ENCODE peak calls at places on chromosomes 11 and 22, in four cellular contexts. I, E, W and C are unnamed samples.
A peak's percentile ranks its signal among the peaks of the same experiment; 100 is the strongest.

GRCh38 chr11:75469785-75470405 is 36.9 kb upstream of the KLHL35 start:
- DNase-seq in W (no peak), I (no peak), E (no peak), C (no peak)

GRCh38 chr11:133835258-133836075 is 9.8 kb downstream of the SPATA19 start:
- DNase-seq in W (peak; percentile 41), I (no peak), E (peak; percentile 63), C (peak; percentile 81)

GRCh38 chr11:3781423-3781822 is 15.9 kb downstream of the NUP98 start:
- DNase-seq in E (peak; percentile 54), I (no peak), W (no peak), C (no peak)

GRCh38 chr22:29263791-29264216 is 4.0 kb downstream of the RHBDD3 start:
- DNase-seq in W (no peak), I (no peak), E (no peak), C (no peak)

GRCh38 chr22:38717244-38717643 is 11.5 kb downstream of the GTPBP1 start:
- DNase-seq in I (no peak), W (no peak), E (no peak), C (no peak)

GRCh38 chr22:20435436-20436308 is 2.0 kb downstream of the SCARF2 start:
- DNase-seq in E (no peak), I (no peak), W (no peak), C (no peak)

GRCh38 chr11:10894666-10895065 is 36.8 kb upstream of the ZBED5 start:
- DNase-seq in I (no peak), W (no peak), E (no peak), C (no peak)

GRCh38 chr11:68038718-68039525 is at the start of gene TCIRG1:
- DNase-seq in E (peak; percentile 80), I (peak; percentile 87), W (no peak), C (peak; percentile 93)

GRCh38 chr11:83033972-83034672 is 37.6 kb downstream of the RAB30 start:
- DNase-seq in E (peak; percentile 95), W (no peak), I (peak; percentile 54), C (no peak)

GRCh38 chr11:17707833-17708232 is 11.5 kb upstream of the MYOD1 start:
- DNase-seq in W (no peak), I (no peak), E (no peak), C (no peak)

DNA sequence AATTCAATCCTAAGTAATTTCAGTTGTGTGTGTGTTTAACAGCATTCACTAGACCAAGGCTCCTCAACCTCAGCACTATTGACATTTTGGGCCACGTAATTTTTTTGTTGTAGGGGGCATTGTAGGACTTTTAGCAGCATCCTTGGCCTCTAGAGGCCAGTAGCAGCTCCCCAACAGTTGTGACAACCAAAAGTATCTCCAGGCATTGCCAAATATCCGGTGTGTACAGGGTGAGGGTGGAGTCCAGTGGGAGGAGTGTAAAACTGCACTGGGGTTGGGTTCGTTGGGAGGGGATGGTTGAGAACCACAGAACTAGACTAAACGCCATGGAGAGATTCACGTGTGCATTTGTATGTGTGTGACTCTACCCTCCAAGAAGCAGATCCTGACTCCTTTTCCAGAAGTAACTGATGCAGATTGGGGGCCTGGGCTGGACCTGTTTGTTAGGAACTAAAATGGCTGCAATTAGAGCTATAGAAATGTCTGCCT is 5.9 kb upstream of the PHF21A start:
- DNase-seq in E (peak; percentile 74), W (no peak), I (no peak), C (peak; percentile 68)
- TF ChIP-seq CTCF in E (peak; percentile 65), W (peak; percentile 59), I (no peak), C (peak; percentile 35)

GRCh38 chr11:119100960-119101349 is 698 bp downstream of the DPAGT1 start:
- DNase-seq in E (no peak), I (no peak), W (no peak), C (no peak)

GRCh38 chr11:119099707-119100106 is 1.9 kb downstream of the DPAGT1 start:
- DNase-seq in I (no peak), E (no peak), W (no peak), C (no peak)

GRCh38 chr11:119101367-119101758 is 290 bp downstream of the DPAGT1 start:
- DNase-seq in W (no peak), E (peak; percentile 21), I (no peak), C (peak; percentile 25)

GRCh38 chr11:119101759-119102423 is at the start of gene DPAGT1:
- DNase-seq in E (peak; percentile 97), W (peak; percentile 94), I (peak; percentile 95), C (peak; percentile 83)

DNA sequence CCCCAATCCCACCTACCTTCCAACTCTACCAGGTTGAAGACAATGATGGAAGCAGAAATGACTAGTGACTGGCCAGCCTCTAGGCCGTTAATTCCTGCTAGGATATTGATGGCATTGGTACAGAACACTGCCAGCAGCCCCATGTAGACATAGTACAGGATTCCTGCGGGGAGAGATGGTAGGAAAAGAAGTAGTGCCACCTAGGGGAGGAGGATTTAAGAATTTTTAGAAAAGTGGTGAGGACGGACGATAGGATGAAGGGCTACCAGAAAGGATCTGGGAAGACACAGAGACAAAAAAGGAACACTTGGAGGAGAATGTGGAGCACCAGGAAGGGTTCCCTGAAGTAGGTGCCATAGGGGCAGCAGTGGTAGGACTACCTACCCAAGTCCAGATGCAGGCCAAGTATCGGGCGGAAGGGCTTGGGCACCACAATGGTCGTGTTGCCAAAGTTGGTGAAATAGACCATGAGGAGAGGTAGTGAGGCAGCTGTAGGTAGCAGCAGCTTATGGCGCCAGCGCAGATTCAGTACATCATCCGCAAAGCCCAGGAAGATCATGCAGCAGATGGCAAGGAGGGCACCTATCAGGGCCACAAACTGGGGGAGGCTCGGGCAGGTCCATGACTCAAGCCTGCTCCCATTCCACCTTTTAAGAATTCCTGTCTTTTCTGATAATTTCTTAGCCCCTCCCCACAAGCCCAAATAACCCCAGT is 1.2 kb downstream of the DPAGT1 start:
- DNase-seq in I (no peak), E (peak; percentile 65), W (peak; percentile 51), C (no peak)
- TF ChIP-seq CTCF in I (no peak), E (peak; percentile 51), W (peak; percentile 88), C (peak; percentile 15)

DNA sequence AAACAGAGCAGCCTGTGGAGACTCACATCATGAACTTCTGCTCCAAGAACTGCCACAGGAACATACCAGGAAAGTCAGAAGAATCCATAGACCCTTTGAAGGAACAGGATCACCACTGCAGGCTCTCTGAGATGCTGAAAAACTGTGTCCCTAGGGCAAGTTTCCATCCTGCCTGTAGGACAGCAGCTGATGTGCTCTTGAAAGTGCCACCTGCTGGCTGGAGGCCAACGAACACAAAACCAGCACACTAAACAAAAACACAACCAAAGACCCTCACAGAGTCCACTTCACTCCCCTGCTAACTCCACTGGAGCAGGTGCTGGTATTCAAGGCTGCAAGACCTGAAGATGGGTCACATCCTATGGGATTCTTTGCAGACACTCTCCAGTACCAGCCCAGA is 12.0 kb upstream of the NXPE1 start:
- DNase-seq in I (no peak), W (no peak), E (no peak), C (no peak)
- TF ChIP-seq CTCF in I (no peak), W (no peak), E (no peak), C (no peak)

DNA sequence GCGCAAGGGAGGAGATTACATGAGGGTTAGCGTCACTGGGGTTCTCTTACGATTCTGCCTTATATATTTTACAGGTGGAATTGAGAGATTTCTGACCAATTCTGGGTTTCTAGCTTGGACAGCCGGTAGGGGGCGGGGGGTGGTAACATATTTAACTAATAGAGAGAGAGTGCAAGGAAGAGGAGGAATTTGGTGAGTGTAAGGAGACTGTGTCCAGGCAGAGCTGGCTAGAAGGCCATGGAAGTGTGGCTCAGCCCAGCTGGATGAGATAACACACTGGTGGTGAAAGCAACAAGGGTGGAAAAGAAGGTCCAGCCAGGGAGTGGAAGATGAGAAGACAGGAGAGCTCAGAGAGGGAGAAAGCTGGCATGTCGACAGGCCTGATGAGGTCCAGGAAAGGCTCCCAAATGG is 56.5 kb downstream of the ST3GAL4 start:
- DNase-seq in W (no peak), I (no peak), E (no peak), C (no peak)
- TF ChIP-seq CTCF in W (no peak), I (no peak), E (peak; percentile 29), C (no peak)

GRCh38 chr11:396511-396947 is 2.5 kb downstream of the PKP3 start:
- DNase-seq in E (peak; percentile 37), W (no peak), I (no peak), C (peak; percentile 71)
- TF ChIP-seq CTCF in E (peak; percentile 26), W (peak; percentile 76), I (no peak), C (no peak)